ENCODE peak calls at places on chromosomes 12 and 14, in five cellular contexts. One of them, this sample, is unnamed. For H3K9me3 and H3K4me1, the result is how much of the 10 kb centered on the place peaks cover.

GRCh38 chr12:106583578-106584103 is 837 bp downstream of the RFX4 start:
- DNase-seq in gastrocnemius medialis: no peak
- DNase-seq in IMR-90: peak
- DNase-seq in BE2C: no peak
- DNase-seq in ovary: no peak
- DNase-seq in this sample: peak

GRCh38 chr12:19542606-19543005 is 103.3 kb downstream of the AEBP2 start:
- DNase-seq in gastrocnemius medialis: no peak
- DNase-seq in IMR-90: no peak
- DNase-seq in BE2C: no peak
- DNase-seq in ovary: no peak
- DNase-seq in this sample: no peak

GRCh38 chr12:113766133-113766879 is 199.8 kb downstream of the RBM19 start:
- DNase-seq in gastrocnemius medialis: no peak
- DNase-seq in IMR-90: no peak
- DNase-seq in BE2C: peak
- DNase-seq in ovary: no peak
- DNase-seq in this sample: no peak

GRCh38 chr12:121538699-121539061 is 42.1 kb downstream of the KDM2B start:
- DNase-seq in gastrocnemius medialis: peak
- DNase-seq in IMR-90: peak
- DNase-seq in BE2C: no peak
- DNase-seq in ovary: no peak
- DNase-seq in this sample: no peak

GRCh38 chr14:81067156-81067555 is 111.7 kb downstream of the TSHR start:
- DNase-seq in gastrocnemius medialis: no peak
- DNase-seq in IMR-90: no peak
- DNase-seq in BE2C: no peak
- DNase-seq in ovary: no peak
- DNase-seq in this sample: no peak

GRCh38 chr12:108846320-108846719 is 11.1 kb downstream of the SSH1 start:
- DNase-seq in gastrocnemius medialis: peak
- DNase-seq in IMR-90: no peak
- DNase-seq in BE2C: peak
- DNase-seq in ovary: no peak
- DNase-seq in this sample: no peak

GRCh38 chr12:49637401-49637800 is 14.0 kb downstream of the PRPF40B start:
- DNase-seq in gastrocnemius medialis: no peak
- DNase-seq in IMR-90: no peak
- DNase-seq in BE2C: peak
- DNase-seq in ovary: no peak
- DNase-seq in this sample: peak

GRCh38 chr14:21287166-21287565 is 7.3 kb downstream of the RPGRIP1 start:
- DNase-seq in gastrocnemius medialis: no peak
- DNase-seq in IMR-90: no peak
- DNase-seq in BE2C: no peak
- DNase-seq in ovary: no peak
- DNase-seq in this sample: no peak

GRCh38 chr12:104928036-104928770 is 29.9 kb downstream of the SLC41A2 start:
- DNase-seq in gastrocnemius medialis: no peak
- DNase-seq in IMR-90: no peak
- DNase-seq in BE2C: no peak
- DNase-seq in ovary: no peak
- DNase-seq in this sample: no peak

GRCh38 chr14:96538663-96539317 is 36.6 kb downstream of the PAPOLA start:
- DNase-seq in gastrocnemius medialis: no peak
- DNase-seq in IMR-90: peak
- DNase-seq in BE2C: no peak
- DNase-seq in ovary: no peak
- DNase-seq in this sample: no peak

GRCh38 chr12:25249951-25250738 is 584 bp downstream of the KRAS start:
- DNase-seq in gastrocnemius medialis: peak
- DNase-seq in IMR-90: peak
- DNase-seq in BE2C: peak
- DNase-seq in ovary: peak
- DNase-seq in this sample: peak

GRCh38 chr14:58639842-58640484 is 2.2 kb downstream of the DACT1 start:
- DNase-seq in gastrocnemius medialis: no peak
- DNase-seq in IMR-90: peak
- DNase-seq in BE2C: peak
- DNase-seq in ovary: peak
- DNase-seq in this sample: peak

GRCh38 chr14:77044776-77045569 is 16.5 kb upstream of the IRF2BPL start:
- DNase-seq in gastrocnemius medialis: peak
- DNase-seq in IMR-90: no peak
- DNase-seq in BE2C: no peak
- DNase-seq in ovary: peak
- DNase-seq in this sample: no peak

GRCh38 chr14:90056821-90057220 is 5.0 kb upstream of the KCNK13 start:
- DNase-seq in gastrocnemius medialis: no peak
- DNase-seq in IMR-90: no peak
- DNase-seq in BE2C: no peak
- DNase-seq in ovary: no peak
- DNase-seq in this sample: no peak

GRCh38 chr14:83172363-83172762 is 1638.7 kb upstream of the SEL1L start:
- DNase-seq in gastrocnemius medialis: no peak
- DNase-seq in IMR-90: peak
- DNase-seq in BE2C: no peak
- DNase-seq in ovary: no peak
- DNase-seq in this sample: no peak

GRCh38 chr14:103343905-103344797 is 10.1 kb downstream of the EIF5 start:
- DNase-seq in gastrocnemius medialis: no peak
- DNase-seq in IMR-90: no peak
- DNase-seq in BE2C: no peak
- DNase-seq in ovary: no peak
- DNase-seq in this sample: no peak

GRCh38 chr12:12724421-12725085 is 7.4 kb downstream of the CDKN1B start:
- DNase-seq in gastrocnemius medialis: no peak
- DNase-seq in IMR-90: no peak
- DNase-seq in BE2C: no peak
- DNase-seq in ovary: no peak
- DNase-seq in this sample: peak

GRCh38 chr12:112901271-112901670 is 5.5 kb upstream of the OAS1 start:
- DNase-seq in gastrocnemius medialis: no peak
- DNase-seq in IMR-90: no peak
- DNase-seq in BE2C: peak
- DNase-seq in ovary: no peak
- DNase-seq in this sample: no peak

GRCh38 chr12:22121224-22121623 is 75.2 kb downstream of the CMAS start:
- DNase-seq in gastrocnemius medialis: no peak
- DNase-seq in IMR-90: no peak
- DNase-seq in BE2C: no peak
- DNase-seq in ovary: no peak
- DNase-seq in this sample: no peak

GRCh38 chr14:52067873-52068740 is 752 bp downstream of the NID2 start:
- DNase-seq in gastrocnemius medialis: no peak
- DNase-seq in IMR-90: peak
- DNase-seq in BE2C: peak
- DNase-seq in ovary: peak
- DNase-seq in this sample: peak

GRCh38 chr14:55532645-55533309 is 47.2 kb upstream of the KTN1 start:
- DNase-seq in gastrocnemius medialis: no peak
- DNase-seq in IMR-90: no peak
- DNase-seq in BE2C: no peak
- DNase-seq in ovary: no peak
- DNase-seq in this sample: peak

GRCh38 chr12:114430306-114430705 is 24.4 kb upstream of the TBX5 start:
- DNase-seq in gastrocnemius medialis: no peak
- DNase-seq in IMR-90: peak
- DNase-seq in BE2C: no peak
- DNase-seq in ovary: no peak
- DNase-seq in this sample: no peak

GRCh38 chr12:12926571-12927071 is 25.3 kb downstream of the GPRC5D start:
- DNase-seq in gastrocnemius medialis: no peak
- DNase-seq in IMR-90: no peak
- DNase-seq in BE2C: no peak
- DNase-seq in ovary: no peak
- DNase-seq in this sample: peak

GRCh38 chr14:91063119-91063518 is 2.7 kb upstream of the RPS6KA5 start:
- DNase-seq in gastrocnemius medialis: no peak
- DNase-seq in IMR-90: no peak
- DNase-seq in BE2C: no peak
- DNase-seq in ovary: no peak
- DNase-seq in this sample: no peak

GRCh38 chr12:117333331-117334000 is 28.0 kb downstream of the NOS1 start:
- DNase-seq in gastrocnemius medialis: no peak
- DNase-seq in IMR-90: no peak
- DNase-seq in BE2C: no peak
- DNase-seq in ovary: no peak
- DNase-seq in this sample: no peak

GRCh38 chr14:81275995-81276698 is 55.4 kb upstream of the GTF2A1 start:
- DNase-seq in gastrocnemius medialis: no peak
- DNase-seq in IMR-90: no peak
- DNase-seq in BE2C: peak
- DNase-seq in ovary: no peak
- DNase-seq in this sample: no peak

GRCh38 chr12:108306014-108306501 is 33.1 kb downstream of the CMKLR1 start:
- DNase-seq in gastrocnemius medialis: no peak
- DNase-seq in IMR-90: peak
- DNase-seq in BE2C: no peak
- DNase-seq in ovary: no peak
- DNase-seq in this sample: no peak

GRCh38 chr12:12673296-12673695 is 22.7 kb downstream of the GPR19 start:
- DNase-seq in gastrocnemius medialis: no peak
- DNase-seq in IMR-90: peak
- DNase-seq in BE2C: no peak
- DNase-seq in ovary: no peak
- DNase-seq in this sample: no peak

GRCh38 chr14:35687335-35687939 is 121.7 kb downstream of the RALGAPA1 start:
- DNase-seq in gastrocnemius medialis: no peak
- DNase-seq in IMR-90: peak
- DNase-seq in BE2C: peak
- DNase-seq in ovary: no peak
- DNase-seq in this sample: peak

DNA sequence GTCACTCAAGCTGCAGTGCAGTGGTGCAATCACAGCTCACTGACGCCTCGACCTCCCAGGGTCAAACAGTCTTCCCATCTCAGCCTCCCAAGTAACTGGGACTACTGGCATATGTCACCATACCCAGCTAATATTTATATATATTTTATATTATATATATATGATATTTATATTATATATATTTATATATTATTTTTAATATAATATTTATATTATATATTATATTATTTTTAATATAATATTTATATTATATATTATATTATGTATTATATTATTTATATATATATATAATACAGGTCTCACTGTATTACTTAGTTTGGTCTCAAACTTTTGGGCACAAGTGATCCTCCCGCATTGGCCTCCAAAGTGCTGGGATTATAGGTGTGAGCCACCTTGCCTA is 9.4 kb downstream of the ZNF84 start:
- DNase-seq in gastrocnemius medialis: no peak
- DNase-seq in IMR-90: no peak
- DNase-seq in BE2C: no peak
- DNase-seq in ovary: no peak
- DNase-seq in this sample: no peak
- H3K9me3 ChIP-seq in gastrocnemius medialis: half or more
- H3K9me3 ChIP-seq in IMR-90: half or more
- H3K9me3 ChIP-seq in BE2C: under half
- H3K9me3 ChIP-seq in ovary: half or more
- H3K9me3 ChIP-seq in this sample: under half

GRCh38 chr12:46256942-46257341 is 11.9 kb downstream of the SLC38A1 start:
- DNase-seq in gastrocnemius medialis: no peak
- DNase-seq in IMR-90: no peak
- DNase-seq in BE2C: no peak
- DNase-seq in ovary: no peak
- DNase-seq in this sample: no peak

GRCh38 chr12:46260153-46260912 is 8.5 kb downstream of the SLC38A1 start:
- DNase-seq in gastrocnemius medialis: no peak
- DNase-seq in IMR-90: peak
- DNase-seq in BE2C: no peak
- DNase-seq in ovary: no peak
- DNase-seq in this sample: peak

GRCh38 chr12:46259071-46259470 is 9.8 kb downstream of the SLC38A1 start:
- DNase-seq in gastrocnemius medialis: no peak
- DNase-seq in IMR-90: no peak
- DNase-seq in BE2C: no peak
- DNase-seq in ovary: no peak
- DNase-seq in this sample: no peak

GRCh38 chr12:46259713-46260112 is 9.1 kb downstream of the SLC38A1 start:
- DNase-seq in gastrocnemius medialis: no peak
- DNase-seq in IMR-90: no peak
- DNase-seq in BE2C: no peak
- DNase-seq in ovary: no peak
- DNase-seq in this sample: no peak

GRCh38 chr12:46258129-46258528 is 10.7 kb downstream of the SLC38A1 start:
- DNase-seq in gastrocnemius medialis: no peak
- DNase-seq in IMR-90: no peak
- DNase-seq in BE2C: no peak
- DNase-seq in ovary: no peak
- DNase-seq in this sample: no peak
- H3K4me1 ChIP-seq in gastrocnemius medialis: under half
- H3K4me1 ChIP-seq in IMR-90: under half
- H3K4me1 ChIP-seq in BE2C: under half
- H3K4me1 ChIP-seq in ovary: under half
- H3K4me1 ChIP-seq in this sample: under half

GRCh38 chr12:133236144-133236543 is 467 bp upstream of the ANHX start:
- DNase-seq in gastrocnemius medialis: no peak
- DNase-seq in IMR-90: no peak
- DNase-seq in BE2C: no peak
- DNase-seq in ovary: no peak
- DNase-seq in this sample: no peak
- H3K9me3 ChIP-seq in gastrocnemius medialis: under half
- H3K9me3 ChIP-seq in IMR-90: half or more
- H3K9me3 ChIP-seq in BE2C: under half
- H3K9me3 ChIP-seq in ovary: under half
- H3K9me3 ChIP-seq in this sample: under half

GRCh38 chr14:64503184-64503433 is 529 bp downstream of the ZBTB25 start:
- DNase-seq in gastrocnemius medialis: peak
- DNase-seq in IMR-90: no peak
- DNase-seq in BE2C: no peak
- DNase-seq in ovary: no peak
- DNase-seq in this sample: peak

GRCh38 chr14:64503434-64504309 is at the start of gene ZBTB25:
- DNase-seq in gastrocnemius medialis: peak
- DNase-seq in IMR-90: peak
- DNase-seq in BE2C: peak
- DNase-seq in ovary: peak
- DNase-seq in this sample: peak

GRCh38 chr14:64502476-64503183 is 1.0 kb downstream of the ZBTB25 start:
- DNase-seq in gastrocnemius medialis: no peak
- DNase-seq in IMR-90: peak
- DNase-seq in BE2C: no peak
- DNase-seq in ovary: no peak
- DNase-seq in this sample: peak

GRCh38 chr14:64504897-64505771 is 564 bp downstream of the ZBTB1 start:
- DNase-seq in gastrocnemius medialis: peak
- DNase-seq in IMR-90: peak
- DNase-seq in BE2C: peak
- DNase-seq in ovary: peak
- DNase-seq in this sample: peak

GRCh38 chr14:64504310-64504896 is at the start of gene ZBTB1:
- DNase-seq in gastrocnemius medialis: peak
- DNase-seq in IMR-90: peak
- DNase-seq in BE2C: peak
- DNase-seq in ovary: peak
- DNase-seq in this sample: peak
- H3K4me1 ChIP-seq in gastrocnemius medialis: half or more
- H3K4me1 ChIP-seq in IMR-90: under half
- H3K4me1 ChIP-seq in BE2C: under half
- H3K4me1 ChIP-seq in ovary: under half
- H3K4me1 ChIP-seq in this sample: under half